ENCODE peak calls at places on chromosome 20, in ten cellular contexts. G is adrenal gland, A is stomach, U is iPS DF 6.9, Q is transverse colon, X is prostate gland, I is fibroblast of lung, P is colonic mucosa, E is right cardiac atrium, N is Caco-2. M is an unnamed sample. For H3K4me1, the result is how much of the 10 kb centered on the place peaks cover.

GRCh38 chr20:4161447-4162251 is 146.3 kb upstream of the RNF24 start:
- DNase-seq in X (peak), A (peak), Q (peak), E (peak), G (no peak), I (no peak), P (peak), U (no peak), N (no peak), M (no peak)

GRCh38 chr20:16115891-16116577 is 457.2 kb downstream of the KIF16B start:
- DNase-seq in G (no peak), P (no peak), N (no peak), A (no peak), I (no peak), X (no peak), Q (no peak), U (no peak), E (peak), M (peak)

GRCh38 chr20:36852187-36852586 is 23.8 kb upstream of the TLDC2 start:
- DNase-seq in U (no peak), G (no peak), E (peak), A (no peak), I (no peak), X (no peak), P (no peak), Q (no peak), N (no peak), M (no peak)

GRCh38 chr20:46371656-46372055 is 34.8 kb downstream of the ELMO2 start:
- DNase-seq in I (no peak), N (no peak), E (no peak), X (no peak), A (no peak), Q (no peak), G (no peak), U (no peak), P (no peak), M (no peak)

GRCh38 chr20:14142171-14142570 is 146.9 kb downstream of the MACROD2 start:
- DNase-seq in P (peak), I (peak), Q (peak), E (no peak), U (peak), A (peak), N (peak), G (peak), X (peak), M (peak)

GRCh38 chr20:16574656-16575355 is 1.6 kb upstream of the KIF16B start:
- DNase-seq in I (peak), A (peak), U (peak), Q (peak), G (peak), P (peak), N (peak), X (peak), E (peak), M (peak)

GRCh38 chr20:63885264-63886053 is 9.5 kb upstream of the DNAJC5 start:
- DNase-seq in E (peak), N (no peak), I (no peak), G (no peak), X (no peak), Q (peak), A (peak), P (no peak), U (no peak), M (no peak)

GRCh38 chr20:39993737-39994136 is 695.3 kb downstream of the MAFB start:
- DNase-seq in I (no peak), U (no peak), X (no peak), N (no peak), E (peak), A (no peak), P (no peak), Q (no peak), G (no peak), M (no peak)

GRCh38 chr20:38658879-38659612 is 57.4 kb downstream of the ARHGAP40 start:
- DNase-seq in A (no peak), N (peak), E (no peak), X (no peak), Q (no peak), I (no peak), U (no peak), P (no peak), G (no peak), M (peak)

GRCh38 chr20:15799871-15800270 is 773.4 kb downstream of the KIF16B start:
- DNase-seq in X (no peak), N (no peak), A (no peak), Q (no peak), E (no peak), G (no peak), I (peak), P (no peak), U (no peak), M (no peak)

GRCh38 chr20:24439737-24440136 is 29.7 kb upstream of the SYNDIG1 start:
- DNase-seq in N (no peak), P (no peak), Q (no peak), G (no peak), E (no peak), X (no peak), U (no peak), I (no peak), A (no peak), M (no peak)

GRCh38 chr20:14583413-14583812 is 246.0 kb upstream of the FLRT3 start:
- DNase-seq in Q (no peak), U (no peak), E (no peak), X (no peak), N (no peak), A (no peak), P (no peak), G (no peak), I (no peak), M (no peak)

GRCh38 chr20:62557425-62557824 is 81.6 kb upstream of the GATA5 start:
- DNase-seq in G (no peak), A (no peak), N (no peak), E (no peak), X (no peak), I (no peak), Q (no peak), P (no peak), U (no peak), M (no peak)

GRCh38 chr20:5122861-5123260 is 3.1 kb upstream of the PCNA start:
- DNase-seq in I (no peak), A (no peak), U (no peak), G (no peak), Q (no peak), E (no peak), X (no peak), P (no peak), N (no peak), M (no peak)

GRCh38 chr20:40563296-40563950 is 125.6 kb downstream of the MAFB start:
- DNase-seq in G (peak), A (peak), P (peak), I (peak), E (peak), U (no peak), N (no peak), X (peak), Q (peak), M (no peak)

GRCh38 chr20:1319462-1319861 is 9.5 kb downstream of the SDCBP2 start:
- DNase-seq in U (no peak), A (no peak), N (no peak), E (peak), G (no peak), P (no peak), I (no peak), Q (no peak), X (no peak), M (no peak)

GRCh38 chr20:25072226-25072811 is 9.6 kb downstream of the VSX1 start:
- DNase-seq in P (peak), E (no peak), X (no peak), A (no peak), U (no peak), Q (no peak), G (no peak), I (no peak), N (no peak), M (no peak)

DNA sequence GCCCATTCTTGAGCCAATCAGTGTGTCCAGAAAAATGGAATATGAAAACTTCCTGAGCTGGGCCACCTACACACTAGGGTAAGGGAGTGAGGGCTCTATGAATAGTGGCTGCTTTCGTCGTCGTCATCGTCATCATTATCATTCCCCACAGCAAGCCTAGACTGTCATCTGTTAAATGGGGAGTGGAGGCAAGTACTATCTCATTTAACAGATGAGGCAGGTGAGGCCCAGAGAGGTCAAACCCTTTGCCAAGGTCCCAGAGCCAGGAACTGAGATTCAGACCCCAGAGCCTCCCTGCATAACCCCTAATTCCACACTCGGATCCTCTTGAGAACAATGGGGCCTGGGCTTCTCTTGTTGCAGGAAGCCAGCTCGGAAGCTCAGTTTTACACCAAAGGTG is 20.6 kb downstream of the BPIFB1 start:
- DNase-seq in X (no peak), P (no peak), G (no peak), N (no peak), A (no peak), U (no peak), Q (no peak), E (no peak), I (no peak), M (no peak)
- H3K4me1 ChIP-seq in X (under half), P (under half), G (under half), N (under half), A (under half), U (under half), Q (under half), E (under half), I (under half), M (under half)

DNA sequence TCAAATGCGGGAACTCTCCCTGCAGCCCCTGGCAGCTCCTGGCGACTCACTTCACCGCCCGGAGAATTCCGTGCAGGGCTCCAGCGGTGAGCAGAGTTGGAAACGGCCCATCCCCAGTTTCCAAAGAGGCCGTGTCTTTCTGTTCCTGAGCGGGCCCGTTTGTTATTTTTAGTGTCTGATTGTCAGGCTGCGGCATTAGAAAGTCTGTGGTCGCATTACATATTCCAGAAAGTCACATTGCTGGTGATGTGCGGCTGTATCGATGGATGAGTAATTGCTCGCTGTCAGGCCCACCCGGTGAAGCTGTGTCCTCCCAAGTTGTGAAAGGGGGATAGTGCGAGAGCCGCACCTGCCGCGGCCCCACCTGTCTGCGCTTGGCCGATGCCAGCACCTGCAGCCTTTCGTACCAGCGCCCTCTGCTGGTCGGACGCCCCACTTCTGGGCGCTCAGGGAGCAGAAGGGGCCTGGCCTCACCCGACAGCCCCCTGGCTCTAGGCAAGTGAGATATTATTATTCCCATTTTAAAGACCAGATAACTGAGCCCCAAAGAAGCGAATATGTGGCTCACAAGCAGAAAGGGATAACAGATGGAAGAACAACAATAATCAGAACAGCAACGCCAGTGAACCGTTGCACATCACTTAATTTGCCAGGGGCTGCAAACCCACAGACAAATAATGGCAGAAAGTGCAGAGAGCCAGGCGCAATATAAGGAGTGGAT is 244.9 kb downstream of the TSHZ2 start:
- DNase-seq in P (peak), X (peak), N (peak), I (peak), A (peak), Q (peak), U (peak), E (peak), G (peak), M (no peak)
- H3K4me3 ChIP-seq in P (no peak), X (peak), N (no peak), I (no peak), A (peak), Q (no peak), U (no peak), E (no peak), G (no peak), M (no peak)

GRCh38 chr20:18638768-18639167 is 50.9 kb downstream of the DTD1 start:
- DNase-seq in N (no peak), I (no peak), P (no peak), G (no peak), U (no peak), X (no peak), E (no peak), Q (no peak), A (no peak), M (no peak)

GRCh38 chr20:18645196-18645745 is 57.4 kb downstream of the DTD1 start:
- DNase-seq in X (no peak), G (no peak), N (no peak), U (no peak), A (no peak), Q (no peak), E (no peak), P (no peak), I (no peak), M (no peak)

GRCh38 chr20:18634501-18634900 is 46.6 kb downstream of the DTD1 start:
- DNase-seq in X (no peak), A (no peak), I (no peak), P (no peak), E (no peak), G (no peak), Q (no peak), U (no peak), N (peak), M (no peak)

GRCh38 chr20:18637296-18637695 is 49.4 kb downstream of the DTD1 start:
- DNase-seq in I (no peak), E (no peak), U (no peak), P (no peak), G (no peak), X (no peak), A (no peak), Q (no peak), N (no peak), M (no peak)

GRCh38 chr20:18639501-18639979 is 51.7 kb downstream of the DTD1 start:
- DNase-seq in N (no peak), A (no peak), P (no peak), I (no peak), E (no peak), X (no peak), Q (no peak), G (no peak), U (no peak), M (no peak)
- H3K4me1 ChIP-seq in N (under half), A (under half), P (under half), I (under half), E (under half), X (under half), Q (under half), G (under half), U (under half), M (under half)

DNA sequence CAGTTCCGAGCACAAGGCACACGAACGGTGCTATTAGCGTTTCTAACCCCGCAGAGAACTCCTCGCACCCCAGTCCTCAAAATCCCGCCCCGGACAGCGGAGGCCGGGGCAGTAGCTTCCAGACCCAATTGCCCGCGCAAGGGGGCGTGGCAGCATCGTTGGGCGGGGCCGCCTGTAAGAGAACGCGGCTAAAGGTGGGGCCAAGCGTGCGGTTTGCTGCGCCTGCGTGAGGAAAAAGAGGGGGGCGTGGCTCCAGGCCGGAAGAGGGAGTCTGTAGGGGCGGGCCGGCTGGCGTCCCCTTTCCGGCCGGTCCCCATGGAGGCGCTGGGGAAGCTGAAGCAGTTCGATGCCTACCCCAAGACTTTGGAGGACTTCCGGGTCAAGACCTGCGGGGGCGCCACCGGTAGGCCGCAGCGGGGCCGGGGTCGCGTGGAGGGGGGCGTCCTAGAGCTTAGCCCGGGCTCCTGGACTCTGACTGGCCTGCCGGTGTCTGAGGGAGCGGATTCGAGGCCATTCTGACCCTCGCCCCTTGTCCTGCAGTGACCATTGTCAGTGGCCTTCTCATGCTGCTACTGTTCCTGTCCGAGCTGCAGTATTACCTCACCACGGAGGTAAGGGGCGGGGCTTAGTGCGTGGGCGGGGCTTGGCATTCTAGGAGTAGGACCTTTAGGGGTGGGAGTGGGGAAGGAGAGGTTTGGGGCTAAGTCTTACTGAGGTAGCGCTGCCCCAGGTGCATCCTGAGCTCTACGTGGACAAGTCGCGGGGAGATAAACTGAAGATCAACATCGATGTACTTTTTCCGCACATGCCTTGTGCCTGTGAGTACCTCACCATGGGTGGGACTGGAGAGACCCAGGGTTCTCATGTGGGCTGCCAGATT is at the start of gene ERGIC3:
- DNase-seq in N (peak), Q (peak), I (peak), U (peak), X (peak), G (peak), A (peak), E (peak), P (peak), M (peak)
- H3K4me3 ChIP-seq in N (peak), Q (peak), I (peak), U (peak), X (peak), G (peak), A (peak), E (peak), P (peak), M (peak)

DNA sequence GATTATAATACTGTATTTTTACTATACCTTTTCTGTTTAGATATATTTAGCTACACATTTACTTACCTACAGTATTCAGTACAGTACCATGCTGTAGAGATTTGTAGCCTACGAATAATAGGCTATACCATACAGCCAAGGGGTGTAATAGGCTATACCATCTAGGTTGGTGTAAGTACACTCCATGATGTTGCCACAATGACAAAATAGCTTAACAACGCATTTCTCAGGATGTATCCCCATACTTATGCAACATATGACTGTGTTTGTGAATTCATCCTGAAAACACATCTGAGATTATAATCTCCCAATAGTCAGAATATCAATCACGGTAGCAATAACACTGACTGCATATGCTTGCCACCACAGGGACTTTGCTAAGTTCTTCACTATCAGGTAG is 20.7 kb downstream of the B4GALT5 start:
- DNase-seq in G (no peak), N (no peak), Q (no peak), E (no peak), I (no peak), P (no peak), A (no peak), X (no peak), U (no peak), M (no peak)
- H3K4me1 ChIP-seq in G (half or more), N (half or more), Q (under half), E (under half), I (under half), P (under half), A (half or more), X (under half), U (under half), M (under half)

M was measured in HAP-1.